ENCODE peak calls at places on chromosomes 13 and 19, in four cellular contexts. I, C, R and O are unnamed samples.

GRCh38 chr13:102045713-102046112 is 356.1 kb downstream of the FGF14 start:
- DNase-seq in I (no peak), C (no peak), R (no peak), O (no peak)

GRCh38 chr13:105735269-105735668 is 800.2 kb downstream of the EFNB2 start:
- DNase-seq in I (no peak), C (no peak), R (no peak), O (no peak)

GRCh38 chr13:112643759-112644459 is 45.9 kb upstream of the ATP11A start:
- DNase-seq in I (no peak), C (peak), R (no peak), O (no peak)

GRCh38 chr19:23561341-23561740 is 125.7 kb downstream of the ZNF675 start:
- DNase-seq in I (no peak), C (no peak), R (no peak), O (no peak)

GRCh38 chr19:43466793-43467192 is 1.4 kb upstream of the LYPD3 start:
- DNase-seq in I (no peak), C (no peak), R (no peak), O (no peak)

GRCh38 chr13:90445179-90445578 is 902.3 kb upstream of the MIR17HG start:
- DNase-seq in I (no peak), C (no peak), R (peak), O (no peak)

GRCh38 chr13:76965759-76966421 is 17.6 kb downstream of the ACOD1 start:
- DNase-seq in I (no peak), C (no peak), R (no peak), O (no peak)

GRCh38 chr13:69619651-69620050 is 488.0 kb upstream of the ATXN8OS start:
- DNase-seq in I (no peak), C (no peak), R (no peak), O (no peak)

GRCh38 chr19:13499682-13500081 is 6.6 kb downstream of the CACNA1A start:
- DNase-seq in I (no peak), C (no peak), R (no peak), O (no peak)

GRCh38 chr13:24802074-24802473 is 38.1 kb downstream of the RNF17 start:
- DNase-seq in I (no peak), C (no peak), R (no peak), O (no peak)

GRCh38 chr19:10068205-10068604 is 17.9 kb upstream of the SHFL start:
- DNase-seq in I (no peak), C (no peak), R (no peak), O (no peak)

GRCh38 chr13:39415003-39415402 is 188.0 kb downstream of the LHFPL6 start:
- DNase-seq in I (no peak), C (peak), R (no peak), O (no peak)

GRCh38 chr13:106561551-106562170 is 6.3 kb downstream of the ARGLU1 start:
- DNase-seq in I (no peak), C (no peak), R (no peak), O (no peak)

GRCh38 chr19:56507446-56508281 is at the start of gene ZNF471:
- DNase-seq in I (no peak), C (no peak), R (no peak), O (no peak)

GRCh38 chr13:112761701-112762689 is 72.2 kb downstream of the ATP11A start:
- DNase-seq in I (peak), C (no peak), R (no peak), O (no peak)

GRCh38 chr13:52955505-52955904 is 73.1 kb upstream of the OLFM4 start:
- DNase-seq in I (no peak), C (no peak), R (no peak), O (no peak)

GRCh38 chr13:101881593-101881992 is 429.1 kb downstream of the ITGBL1 start:
- DNase-seq in I (no peak), C (no peak), R (no peak), O (no peak)

GRCh38 chr13:46861959-46862358 is 34.9 kb downstream of the HTR2A start:
- DNase-seq in I (no peak), C (no peak), R (no peak), O (no peak)

GRCh38 chr19:33715462-33715861 is 81.2 kb upstream of the KCTD15 start:
- DNase-seq in I (no peak), C (no peak), R (no peak), O (no peak)

GRCh38 chr19:38917921-38918491 is 6.0 kb upstream of the CCER2 start:
- DNase-seq in I (no peak), C (peak), R (no peak), O (no peak)

GRCh38 chr13:50222569-50223332 is 207.5 kb downstream of the KCNRG start:
- DNase-seq in I (no peak), C (no peak), R (no peak), O (no peak)

GRCh38 chr19:35715981-35716734 is 1.6 kb upstream of the KMT2B start:
- DNase-seq in I (peak), C (peak), R (no peak), O (no peak)

GRCh38 chr13:99971576-99972189 is at the start of gene ZIC5:
- DNase-seq in I (no peak), C (no peak), R (no peak), O (no peak)

GRCh38 chr19:40223135-40223822 is 3.2 kb downstream of the CCNP start:
- DNase-seq in I (no peak), C (no peak), R (no peak), O (no peak)

GRCh38 chr19:15466851-15467733 is 2.7 kb upstream of the RASAL3 start:
- DNase-seq in I (no peak), C (no peak), R (no peak), O (no peak)

GRCh38 chr19:10388957-10389356 is 8.6 kb upstream of the TYK2 start:
- DNase-seq in I (peak), C (peak), R (peak), O (peak)

DNA sequence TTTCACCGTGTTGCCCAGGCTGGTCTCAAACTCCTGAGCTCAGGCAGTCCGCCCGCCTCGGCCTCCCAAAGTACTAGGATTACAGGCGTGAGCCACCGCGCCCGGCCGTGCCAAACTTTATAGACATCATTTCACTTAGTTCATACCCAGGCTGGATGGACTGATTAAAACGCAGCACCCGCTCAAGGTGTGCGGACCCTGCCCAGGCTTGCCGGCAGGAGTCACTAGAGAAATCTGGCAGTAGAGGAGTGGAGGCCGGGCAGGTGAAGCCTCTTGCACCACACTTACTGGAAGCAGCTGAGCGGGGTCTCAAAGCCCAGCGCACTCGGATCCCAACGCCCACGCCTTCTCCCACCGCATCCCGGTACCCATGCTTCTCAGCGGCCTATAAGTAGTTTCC is 11.4 kb downstream of the PTGIR start:
- DNase-seq in I (no peak), C (no peak), R (no peak), O (no peak)
- TF ChIP-seq TCF7L2 in I (no peak), C (no peak), R (no peak), O (no peak)

GRCh38 chr13:114107686-114108081 is 24.7 kb downstream of the RASA3 start:
- DNase-seq in I (no peak), C (no peak), R (no peak), O (no peak)

GRCh38 chr13:114106991-114107685 is 25.3 kb downstream of the RASA3 start:
- DNase-seq in I (no peak), C (no peak), R (no peak), O (no peak)

GRCh38 chr13:114106526-114106925 is 25.9 kb downstream of the RASA3 start:
- DNase-seq in I (no peak), C (no peak), R (no peak), O (no peak)

GRCh38 chr13:114104626-114105350 is 27.6 kb downstream of the RASA3 start:
- DNase-seq in I (no peak), C (no peak), R (no peak), O (no peak)

GRCh38 chr13:114105351-114106225 is 26.8 kb downstream of the RASA3 start:
- DNase-seq in I (no peak), C (no peak), R (no peak), O (no peak)
- H3K27ac ChIP-seq in I (no peak), C (no peak), R (no peak), O (peak)

GRCh38 chr13:95624020-95624419 is 20.5 kb downstream of the DZIP1 start:
- DNase-seq in I (peak), C (peak), R (peak), O (peak)

GRCh38 chr13:95626768-95627167 is 17.7 kb downstream of the DZIP1 start:
- DNase-seq in I (no peak), C (no peak), R (no peak), O (no peak)

GRCh38 chr13:95627590-95627989 is 16.9 kb downstream of the DZIP1 start:
- DNase-seq in I (no peak), C (no peak), R (no peak), O (no peak)

GRCh38 chr13:95620498-95621140 is 23.9 kb downstream of the DZIP1 start:
- DNase-seq in I (no peak), C (no peak), R (no peak), O (no peak)

GRCh38 chr13:95623141-95623540 is 21.4 kb downstream of the DZIP1 start:
- DNase-seq in I (no peak), C (no peak), R (no peak), O (no peak)
- H3K4me3 ChIP-seq in I (no peak), C (no peak), R (no peak), O (no peak)

GRCh38 chr13:43057653-43058317 is 34.4 kb downstream of the DNAJC15 start:
- DNase-seq in I (no peak), C (peak), R (peak), O (no peak)
- TF ChIP-seq TCF7L2 in I (no peak), C (no peak), R (peak), O (no peak)

DNA sequence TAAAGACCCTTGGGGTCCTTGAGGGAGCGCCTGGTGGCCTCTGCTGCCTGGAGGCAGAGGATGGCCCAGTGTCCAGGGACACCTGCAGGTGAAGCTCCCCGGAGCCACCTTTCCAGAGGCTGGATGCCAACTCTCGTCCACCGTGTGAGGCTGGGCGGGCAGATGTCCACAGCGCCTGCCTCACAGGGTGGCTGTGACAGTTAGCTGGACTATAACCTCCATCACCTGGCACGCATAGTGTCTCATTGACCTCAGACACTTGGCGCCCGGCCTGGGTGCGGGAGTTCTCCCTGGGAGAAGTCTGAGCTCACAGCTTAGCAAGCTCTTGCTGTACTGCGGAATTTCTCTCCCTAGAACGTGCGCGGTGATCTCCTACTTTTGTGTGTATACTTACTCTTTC is 9.8 kb downstream of the BICRA start:
- DNase-seq in I (no peak), C (no peak), R (no peak), O (no peak)
- H3K27ac ChIP-seq in I (no peak), C (peak), R (no peak), O (no peak)

DNA sequence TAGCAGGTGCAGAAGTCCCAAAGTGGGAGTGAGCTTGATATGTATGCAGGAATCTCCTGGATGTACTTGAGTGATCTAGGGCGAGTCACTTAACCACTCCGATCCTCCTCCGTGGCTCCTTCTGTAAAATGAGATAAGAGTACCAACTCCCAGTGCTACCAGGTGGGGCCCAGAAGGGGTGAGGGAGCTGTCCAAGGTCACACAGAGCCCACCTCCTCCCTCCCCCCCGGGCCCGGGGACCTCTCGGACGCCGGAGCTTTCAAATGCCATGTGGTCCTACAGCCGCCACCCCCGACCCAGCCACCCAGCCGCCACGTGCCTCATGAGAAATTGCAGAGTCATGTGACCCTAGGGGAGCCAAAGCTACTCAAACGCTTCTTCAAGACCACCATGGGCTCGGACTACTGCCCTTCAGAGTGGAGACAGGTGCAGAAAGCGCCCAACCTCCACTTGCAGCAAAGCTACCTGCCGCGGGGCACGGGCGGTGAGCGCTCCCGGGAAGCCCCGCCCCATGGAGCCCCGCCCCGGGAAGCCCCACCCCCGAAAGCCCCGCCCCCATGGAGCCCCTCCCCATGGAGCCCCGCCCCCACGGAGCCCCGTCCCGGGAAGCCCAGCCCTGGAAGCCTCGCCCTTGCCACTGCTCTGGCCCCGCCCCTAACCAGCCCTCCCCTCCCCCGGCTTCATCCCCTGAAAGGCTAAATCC is 10.1 kb upstream of the ZNF358 start:
- DNase-seq in I (peak), C (no peak), R (no peak), O (no peak)
- H3K4me3 ChIP-seq in I (peak), C (no peak), R (peak), O (peak)

GRCh38 chr19:18645035-18645511 is 8.2 kb downstream of the KLHL26 start:
- DNase-seq in I (no peak), C (no peak), R (no peak), O (no peak)
- TF ChIP-seq TCF7L2 in I (no peak), C (no peak), R (no peak), O (no peak)

GRCh38 chr19:28213476-28214082 is 999.4 kb downstream of the UQCRFS1 start:
- DNase-seq in I (peak), C (no peak), R (no peak), O (no peak)
- H3K27ac ChIP-seq in I (no peak), C (no peak), R (no peak), O (no peak)

DNA sequence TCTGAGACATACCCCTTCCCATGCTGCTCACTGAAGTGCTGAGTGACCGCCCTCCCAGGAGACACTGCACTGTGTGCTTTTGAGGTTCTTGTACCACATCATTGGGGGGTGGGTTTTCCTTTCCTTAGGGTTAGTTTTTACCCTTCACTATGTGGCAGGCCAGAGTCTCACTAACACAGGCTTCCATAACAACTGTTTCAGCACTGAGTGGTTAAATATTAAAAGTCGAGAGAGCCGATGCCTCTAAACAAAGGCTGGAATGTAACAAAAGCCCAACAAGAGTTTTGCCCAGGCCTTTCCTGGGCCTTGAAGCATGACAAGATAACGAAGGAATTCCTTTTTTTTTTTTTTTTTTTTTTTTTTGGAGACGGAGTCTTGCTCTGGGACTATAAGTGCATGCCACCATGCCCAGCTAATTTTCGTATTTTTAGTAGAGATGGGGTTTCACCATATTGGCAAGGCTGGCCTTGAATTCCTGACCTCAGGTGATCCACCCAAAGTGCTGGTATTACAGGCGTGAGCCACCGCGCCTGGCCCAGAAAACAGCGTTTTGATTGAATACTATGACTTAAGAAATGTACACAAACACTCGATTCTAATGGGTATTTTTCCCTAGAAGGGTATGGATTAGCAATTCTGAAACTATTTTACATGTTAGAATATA is 46.5 kb downstream of the ZNF823 start:
- DNase-seq in I (no peak), C (peak), R (no peak), O (no peak)
- H3K4me3 ChIP-seq in I (no peak), C (peak), R (no peak), O (no peak)

GRCh38 chr13:47945738-47946137 is 55.3 kb downstream of the SUCLA2 start:
- DNase-seq in I (no peak), C (peak), R (no peak), O (no peak)
- TF ChIP-seq TCF7L2 in I (no peak), C (no peak), R (no peak), O (no peak)